ENCODE peak calls at places on chromosomes 3 and 15, in five cellular contexts. N is GM20000, F is KBM-7, Y is kidney glomerular epithelial cell, Z is fibroblast of gingiva. A is an unnamed sample.

GRCh38 chr3:57160046-57160730 is 5.0 kb downstream of the IL17RD start:
- DNase-seq in Y (no peak), N (no peak), Z (no peak), F (no peak), A (peak; percentile 44)

GRCh38 chr15:29698030-29698701 is 124.1 kb downstream of the TJP1 start:
- DNase-seq in Z (no peak), F (no peak), N (no peak), Y (no peak), A (no peak)

GRCh38 chr3:13876451-13876850 is 3.4 kb downstream of the WNT7A start:
- DNase-seq in F (no peak), Y (no peak), Z (no peak), N (no peak), A (no peak)

GRCh38 chr3:6862880-6863195 is 1.9 kb downstream of the GRM7 start:
- DNase-seq in F (no peak), Y (no peak), N (no peak), Z (no peak), A (no peak)

GRCh38 chr3:43733459-43734384 is 43.0 kb downstream of the ABHD5 start:
- DNase-seq in Z (peak; percentile 88), F (no peak), Y (no peak), N (no peak), A (no peak)

GRCh38 chr3:99413504-99413903 is 224.9 kb upstream of the COL8A1 start:
- DNase-seq in N (no peak), Z (peak; percentile 50), Y (peak; percentile 45), F (no peak), A (peak; percentile 30)

GRCh38 chr15:92645051-92645631 is 10.4 kb downstream of the FAM174B start:
- DNase-seq in F (no peak), Z (no peak), N (no peak), Y (peak; percentile 46), A (no peak)

GRCh38 chr3:172125963-172126403 is 86.6 kb downstream of the FNDC3B start:
- DNase-seq in F (no peak), Y (no peak), N (no peak), Z (peak; percentile 95), A (peak; percentile 76)

GRCh38 chr15:78201281-78202190 is 32.8 kb downstream of the ACSBG1 start:
- DNase-seq in N (no peak), F (no peak), Z (no peak), Y (no peak), A (no peak)

GRCh38 chr3:13122101-13123055 is 49.1 kb upstream of the IQSEC1 start:
- DNase-seq in F (no peak), Y (no peak), Z (no peak), N (no peak), A (no peak)

GRCh38 chr15:73741401-73741836 is 11.7 kb downstream of the INSYN1 start:
- DNase-seq in Y (no peak), F (no peak), N (no peak), Z (no peak), A (no peak)

GRCh38 chr3:124814620-124815421 is 72.3 kb downstream of the ITGB5 start:
- DNase-seq in Z (peak; percentile 29), F (no peak), N (no peak), Y (no peak), A (no peak)

GRCh38 chr3:78737988-78738387 is 1029.8 kb downstream of the ROBO1 start:
- DNase-seq in N (no peak), F (no peak), Y (no peak), Z (no peak), A (peak; percentile 21)

GRCh38 chr3:89098173-89098572 is 9.2 kb upstream of the EPHA3 start:
- DNase-seq in F (no peak), Y (no peak), N (no peak), Z (no peak), A (no peak)

GRCh38 chr3:165614332-165614731 is 222.9 kb downstream of the BCHE start:
- DNase-seq in F (no peak), N (no peak), Y (no peak), Z (no peak), A (no peak)

GRCh38 chr15:41079717-41080116 is 36.4 kb downstream of the INO80 start:
- DNase-seq in Y (no peak), Z (no peak), N (no peak), F (peak; percentile 91), A (no peak)

GRCh38 chr15:43930079-43930478 is 103.3 kb downstream of the WDR76 start:
- DNase-seq in Z (peak; percentile 16), N (no peak), Y (no peak), F (no peak), A (no peak)

GRCh38 chr3:8730641-8731040 is 3.0 kb upstream of the CAV3 start:
- DNase-seq in Z (no peak), F (no peak), Y (peak; percentile 27), N (no peak), A (no peak)

GRCh38 chr15:63981596-63982320 is 64.5 kb downstream of the DAPK2 start:
- DNase-seq in Y (no peak), N (no peak), Z (no peak), F (no peak), A (no peak)

GRCh38 chr3:173396191-173397041 is 1.1 kb upstream of the NLGN1 start:
- DNase-seq in N (peak; percentile 11), Y (no peak), F (peak; percentile 6), Z (no peak), A (no peak)

GRCh38 chr3:86948840-86949239 is 42.1 kb downstream of the VGLL3 start:
- DNase-seq in F (no peak), Z (peak; percentile 97), Y (peak; percentile 48), N (no peak), A (peak; percentile 92)

GRCh38 chr3:187929115-187929828 is 184.0 kb upstream of the BCL6 start:
- DNase-seq in Y (no peak), Z (no peak), F (no peak), N (no peak), A (no peak)

GRCh38 chr3:101725192-101725889 is 927 bp downstream of the CEP97 start:
- DNase-seq in Y (no peak), Z (no peak), N (peak; percentile 26), F (peak; percentile 46), A (peak; percentile 26)

GRCh38 chr15:52288051-52288942 is 7.3 kb downstream of the MYO5C start:
- DNase-seq in N (no peak), Z (no peak), F (no peak), Y (peak; percentile 85), A (no peak)

GRCh38 chr3:155088705-155089380 is 8.7 kb downstream of the MME start:
- DNase-seq in N (no peak), Z (no peak), F (no peak), Y (no peak), A (no peak)

GRCh38 chr3:42747581-42747980 is 25.5 kb downstream of the CCDC13 start:
- DNase-seq in N (no peak), Y (no peak), Z (no peak), F (no peak), A (no peak)

GRCh38 chr3:148512648-148513047 is 185.1 kb upstream of the AGTR1 start:
- DNase-seq in N (no peak), F (no peak), Z (no peak), Y (no peak), A (no peak)

A was measured in fibroblast of the conjunctiva.